ENCODE peak calls at places on chromosome 7, in four cellular contexts. One of them, this sample, is unnamed.
A peak's percentile ranks its signal among the peaks of the same experiment; 100 is the strongest.

GRCh38 chr7:104979167-104979841 is 34.7 kb upstream of the KMT2E start:
- DNase-seq in MV-4-11: peak; percentile 52
- DNase-seq in 8988T: no peak
- DNase-seq in PC-3: no peak
- DNase-seq in this sample: peak; percentile 39

GRCh38 chr7:2199956-2200583 is 32.7 kb downstream of the MAD1L1 start:
- DNase-seq in MV-4-11: no peak
- DNase-seq in PC-3: no peak
- DNase-seq in 8988T: no peak
- DNase-seq in this sample: no peak

GRCh38 chr7:55966851-55967250 is 2.5 kb downstream of the NIPSNAP2 start:
- DNase-seq in 8988T: no peak
- DNase-seq in MV-4-11: no peak
- DNase-seq in PC-3: no peak
- DNase-seq in this sample: no peak

GRCh38 chr7:106736508-106737201 is 75.7 kb upstream of the CCDC71L start:
- DNase-seq in 8988T: no peak
- DNase-seq in MV-4-11: peak; percentile 77
- DNase-seq in PC-3: peak; percentile 72
- DNase-seq in this sample: peak; percentile 73

GRCh38 chr7:32500922-32501341 is 5.6 kb downstream of the AVL9 start:
- DNase-seq in 8988T: no peak
- DNase-seq in PC-3: peak; percentile 81
- DNase-seq in MV-4-11: peak; percentile 88
- DNase-seq in this sample: peak; percentile 29

GRCh38 chr7:11570205-11570604 is 261.8 kb downstream of the THSD7A start:
- DNase-seq in 8988T: no peak
- DNase-seq in MV-4-11: no peak
- DNase-seq in PC-3: no peak
- DNase-seq in this sample: no peak

GRCh38 chr7:128827971-128828711 is 2.1 kb upstream of the FLNC start:
- DNase-seq in MV-4-11: no peak
- DNase-seq in PC-3: peak; percentile 45
- DNase-seq in 8988T: no peak
- DNase-seq in this sample: peak; percentile 85

GRCh38 chr7:130096243-130096827 is 26.0 kb downstream of the KLHDC10 start:
- DNase-seq in 8988T: no peak
- DNase-seq in MV-4-11: no peak
- DNase-seq in PC-3: no peak
- DNase-seq in this sample: no peak

GRCh38 chr7:31080112-31080511 is 28.0 kb downstream of the ADCYAP1R1 start:
- DNase-seq in MV-4-11: no peak
- DNase-seq in PC-3: no peak
- DNase-seq in 8988T: no peak
- DNase-seq in this sample: no peak

GRCh38 chr7:42236266-42237161 is 495 bp downstream of the GLI3 start:
- DNase-seq in PC-3: peak; percentile 55
- DNase-seq in MV-4-11: no peak
- DNase-seq in 8988T: no peak
- DNase-seq in this sample: peak; percentile 69

GRCh38 chr7:141369422-141369821 is 181.8 kb upstream of the AGK start:
- DNase-seq in MV-4-11: no peak
- DNase-seq in PC-3: no peak
- DNase-seq in 8988T: no peak
- DNase-seq in this sample: no peak

GRCh38 chr7:106284516-106285050 is at the start of gene NAMPT:
- DNase-seq in PC-3: peak; percentile 36
- DNase-seq in 8988T: no peak
- DNase-seq in MV-4-11: no peak
- DNase-seq in this sample: no peak

This sample was measured in HT1080.